ENCODE peak calls at places on chromosomes 4 and X, in eight cellular contexts. One of them, this sample, is unnamed.

GRCh38 chr4:89727236-89727635 is 109.7 kb downstream of the SNCA start:
- DNase-seq in neural crest cell: no peak
- DNase-seq in HCT116: no peak
- DNase-seq in H9: no peak
- DNase-seq in left ventricle myocardium inferior: no peak
- DNase-seq in fibroblast of pulmonary artery: no peak
- DNase-seq in cardiac fibroblast: no peak
- DNase-seq in glutamatergic neuron: no peak
- DNase-seq in this sample: no peak

GRCh38 chrX:155148724-155149537 is 67.3 kb upstream of the VBP1 start:
- DNase-seq in left ventricle myocardium inferior: no peak
- DNase-seq in HCT116: no peak
- DNase-seq in H9: no peak
- DNase-seq in glutamatergic neuron: peak; percentile 27
- DNase-seq in cardiac fibroblast: peak; percentile 24
- DNase-seq in neural crest cell: peak; percentile 12
- DNase-seq in fibroblast of pulmonary artery: peak; percentile 31
- DNase-seq in this sample: peak; percentile 29

GRCh38 chrX:37817176-37817575 is 30.2 kb downstream of the DYNLT3 start:
- DNase-seq in HCT116: no peak
- DNase-seq in fibroblast of pulmonary artery: no peak
- DNase-seq in neural crest cell: no peak
- DNase-seq in H9: no peak
- DNase-seq in cardiac fibroblast: no peak
- DNase-seq in left ventricle myocardium inferior: no peak
- DNase-seq in glutamatergic neuron: no peak
- DNase-seq in this sample: no peak

GRCh38 chr4:25862411-25863346 is at the start of gene SEL1L3:
- DNase-seq in HCT116: no peak
- DNase-seq in left ventricle myocardium inferior: peak; percentile 29
- DNase-seq in fibroblast of pulmonary artery: no peak
- DNase-seq in neural crest cell: no peak
- DNase-seq in cardiac fibroblast: peak; percentile 40
- DNase-seq in glutamatergic neuron: peak; percentile 59
- DNase-seq in H9: peak; percentile 68
- DNase-seq in this sample: peak; percentile 74

GRCh38 chr4:93384211-93384610 is 444.3 kb upstream of the ATOH1 start:
- DNase-seq in glutamatergic neuron: no peak
- DNase-seq in HCT116: no peak
- DNase-seq in fibroblast of pulmonary artery: no peak
- DNase-seq in H9: no peak
- DNase-seq in neural crest cell: no peak
- DNase-seq in cardiac fibroblast: no peak
- DNase-seq in left ventricle myocardium inferior: no peak
- DNase-seq in this sample: no peak

GRCh38 chrX:129728061-129728460 is 10.7 kb upstream of the XPNPEP2 start:
- DNase-seq in H9: no peak
- DNase-seq in HCT116: no peak
- DNase-seq in fibroblast of pulmonary artery: no peak
- DNase-seq in left ventricle myocardium inferior: no peak
- DNase-seq in glutamatergic neuron: no peak
- DNase-seq in cardiac fibroblast: no peak
- DNase-seq in neural crest cell: no peak
- DNase-seq in this sample: no peak

GRCh38 chr4:67885727-67886126 is 1.9 kb upstream of the TMPRSS11D start:
- DNase-seq in neural crest cell: no peak
- DNase-seq in glutamatergic neuron: no peak
- DNase-seq in left ventricle myocardium inferior: no peak
- DNase-seq in cardiac fibroblast: peak; percentile 64
- DNase-seq in H9: no peak
- DNase-seq in HCT116: peak; percentile 35
- DNase-seq in fibroblast of pulmonary artery: peak; percentile 71
- DNase-seq in this sample: no peak

GRCh38 chr4:69858683-69859082 is 1.3 kb downstream of the SULT1E1 start:
- DNase-seq in glutamatergic neuron: no peak
- DNase-seq in HCT116: no peak
- DNase-seq in fibroblast of pulmonary artery: peak; percentile 68
- DNase-seq in neural crest cell: no peak
- DNase-seq in H9: no peak
- DNase-seq in cardiac fibroblast: peak; percentile 68
- DNase-seq in left ventricle myocardium inferior: no peak
- DNase-seq in this sample: no peak

GRCh38 chrX:76253432-76253831 is 80.6 kb downstream of the PBDC1 start:
- DNase-seq in neural crest cell: peak; percentile 1
- DNase-seq in H9: peak; percentile 38
- DNase-seq in fibroblast of pulmonary artery: peak; percentile 55
- DNase-seq in glutamatergic neuron: peak; percentile 25
- DNase-seq in cardiac fibroblast: peak; percentile 42
- DNase-seq in left ventricle myocardium inferior: no peak
- DNase-seq in HCT116: peak; percentile 18
- DNase-seq in this sample: peak; percentile 25

GRCh38 chr4:56804551-56804950 is 16.9 kb downstream of the SPINK2 start:
- DNase-seq in neural crest cell: no peak
- DNase-seq in left ventricle myocardium inferior: no peak
- DNase-seq in HCT116: no peak
- DNase-seq in fibroblast of pulmonary artery: peak; percentile 48
- DNase-seq in glutamatergic neuron: no peak
- DNase-seq in H9: no peak
- DNase-seq in cardiac fibroblast: peak; percentile 7
- DNase-seq in this sample: no peak

GRCh38 chrX:33183366-33183765 is 28.0 kb downstream of the DMD start:
- DNase-seq in H9: no peak
- DNase-seq in left ventricle myocardium inferior: peak; percentile 17
- DNase-seq in glutamatergic neuron: no peak
- DNase-seq in cardiac fibroblast: peak; percentile 59
- DNase-seq in neural crest cell: no peak
- DNase-seq in HCT116: no peak
- DNase-seq in fibroblast of pulmonary artery: peak; percentile 54
- DNase-seq in this sample: no peak

GRCh38 chrX:7120578-7121219 is 26.8 kb upstream of the STS start:
- DNase-seq in left ventricle myocardium inferior: no peak
- DNase-seq in HCT116: no peak
- DNase-seq in H9: no peak
- DNase-seq in cardiac fibroblast: peak; percentile 39
- DNase-seq in fibroblast of pulmonary artery: peak; percentile 43
- DNase-seq in neural crest cell: no peak
- DNase-seq in glutamatergic neuron: no peak
- DNase-seq in this sample: no peak

GRCh38 chrX:84188320-84188834 is 378 bp upstream of the RPS6KA6 start:
- DNase-seq in neural crest cell: peak; percentile 44
- DNase-seq in cardiac fibroblast: peak; percentile 64
- DNase-seq in H9: peak; percentile 62
- DNase-seq in fibroblast of pulmonary artery: peak; percentile 58
- DNase-seq in left ventricle myocardium inferior: peak; percentile 14
- DNase-seq in HCT116: no peak
- DNase-seq in glutamatergic neuron: peak; percentile 75
- DNase-seq in this sample: peak; percentile 71

GRCh38 chr4:40086421-40086820 is 29.8 kb downstream of the N4BP2 start:
- DNase-seq in cardiac fibroblast: no peak
- DNase-seq in H9: no peak
- DNase-seq in fibroblast of pulmonary artery: no peak
- DNase-seq in neural crest cell: no peak
- DNase-seq in HCT116: no peak
- DNase-seq in left ventricle myocardium inferior: no peak
- DNase-seq in glutamatergic neuron: no peak
- DNase-seq in this sample: no peak

GRCh38 chr4:151743128-151743854 is 17.5 kb downstream of the GATB start:
- DNase-seq in glutamatergic neuron: no peak
- DNase-seq in cardiac fibroblast: no peak
- DNase-seq in H9: no peak
- DNase-seq in fibroblast of pulmonary artery: no peak
- DNase-seq in left ventricle myocardium inferior: no peak
- DNase-seq in neural crest cell: no peak
- DNase-seq in HCT116: no peak
- DNase-seq in this sample: no peak
- TF ChIP-seq CTCF in glutamatergic neuron: no peak
- TF ChIP-seq CTCF in cardiac fibroblast: no peak
- TF ChIP-seq CTCF in H9: no peak
- TF ChIP-seq CTCF in fibroblast of pulmonary artery: no peak
- TF ChIP-seq CTCF in left ventricle myocardium inferior: no peak
- TF ChIP-seq CTCF in neural crest cell: no peak
- TF ChIP-seq CTCF in HCT116: no peak
- TF ChIP-seq CTCF in this sample: no peak

GRCh38 chrX:49627030-49627777 is 28.4 kb downstream of the GAGE1 start:
- DNase-seq in cardiac fibroblast: no peak
- DNase-seq in glutamatergic neuron: no peak
- DNase-seq in fibroblast of pulmonary artery: no peak
- DNase-seq in HCT116: peak; percentile 51
- DNase-seq in neural crest cell: no peak
- DNase-seq in left ventricle myocardium inferior: peak; percentile 12
- DNase-seq in H9: peak; percentile 65
- DNase-seq in this sample: peak; percentile 3
- TF ChIP-seq CTCF in cardiac fibroblast: peak; percentile 15
- TF ChIP-seq CTCF in glutamatergic neuron: no peak
- TF ChIP-seq CTCF in fibroblast of pulmonary artery: no peak
- TF ChIP-seq CTCF in HCT116: peak; percentile 18
- TF ChIP-seq CTCF in neural crest cell: peak; percentile 31
- TF ChIP-seq CTCF in left ventricle myocardium inferior: no peak
- TF ChIP-seq CTCF in H9: peak; percentile 49
- TF ChIP-seq CTCF in this sample: no peak

DNA sequence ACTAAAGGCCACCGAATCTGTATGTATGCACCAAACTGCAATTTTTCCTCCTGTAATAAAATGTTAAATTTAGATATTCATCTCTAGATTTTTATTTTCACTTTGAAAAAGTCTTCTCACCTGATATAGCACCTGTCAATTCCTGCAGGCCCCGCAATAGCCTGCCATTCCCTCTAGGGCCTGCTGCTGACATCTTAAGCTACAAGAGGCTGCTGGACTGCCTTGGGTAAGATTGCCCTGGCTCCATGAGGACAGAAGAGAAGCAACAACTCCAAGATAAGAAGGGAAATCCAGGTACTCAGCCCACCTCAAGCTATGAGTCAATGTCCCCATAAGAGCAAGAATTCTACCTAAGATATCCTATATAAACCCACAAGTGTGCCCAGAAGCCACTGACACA is 230.2 kb upstream of the AGTR2 start:
- DNase-seq in fibroblast of pulmonary artery: no peak
- DNase-seq in glutamatergic neuron: no peak
- DNase-seq in left ventricle myocardium inferior: no peak
- DNase-seq in neural crest cell: no peak
- DNase-seq in H9: no peak
- DNase-seq in HCT116: no peak
- DNase-seq in cardiac fibroblast: no peak
- DNase-seq in this sample: no peak
- TF ChIP-seq CTCF in fibroblast of pulmonary artery: no peak
- TF ChIP-seq CTCF in glutamatergic neuron: no peak
- TF ChIP-seq CTCF in left ventricle myocardium inferior: no peak
- TF ChIP-seq CTCF in neural crest cell: no peak
- TF ChIP-seq CTCF in H9: peak; percentile 26
- TF ChIP-seq CTCF in HCT116: no peak
- TF ChIP-seq CTCF in cardiac fibroblast: no peak
- TF ChIP-seq CTCF in this sample: no peak

GRCh38 chr4:170721812-170722373 is 632.1 kb upstream of the AADAT start:
- DNase-seq in glutamatergic neuron: no peak
- DNase-seq in left ventricle myocardium inferior: no peak
- DNase-seq in neural crest cell: no peak
- DNase-seq in HCT116: no peak
- DNase-seq in cardiac fibroblast: no peak
- DNase-seq in fibroblast of pulmonary artery: no peak
- DNase-seq in H9: no peak
- DNase-seq in this sample: no peak

DNA sequence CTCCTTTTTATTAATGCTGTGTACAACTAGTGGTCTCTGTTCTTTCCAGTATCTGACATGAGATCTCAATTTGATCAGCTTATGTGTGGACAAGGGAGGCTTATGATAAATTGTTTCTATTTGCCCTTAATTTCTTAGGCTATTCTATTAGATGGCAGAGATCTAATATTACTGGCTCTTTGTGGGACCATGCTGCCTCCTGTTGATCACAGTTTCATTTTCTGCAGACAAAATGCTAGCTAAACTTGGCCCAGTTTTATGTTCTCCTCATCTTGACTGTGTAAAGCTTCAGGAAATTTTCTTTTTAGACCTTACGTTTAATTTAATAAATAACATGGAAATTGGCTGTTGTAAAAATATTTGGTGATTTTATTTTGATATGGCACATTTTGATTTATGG is 627.1 kb upstream of the AADAT start:
- DNase-seq in left ventricle myocardium inferior: no peak
- DNase-seq in neural crest cell: no peak
- DNase-seq in fibroblast of pulmonary artery: peak; percentile 4
- DNase-seq in HCT116: no peak
- DNase-seq in H9: no peak
- DNase-seq in cardiac fibroblast: no peak
- DNase-seq in glutamatergic neuron: no peak
- DNase-seq in this sample: no peak
- TF ChIP-seq CTCF in left ventricle myocardium inferior: no peak
- TF ChIP-seq CTCF in neural crest cell: no peak
- TF ChIP-seq CTCF in fibroblast of pulmonary artery: peak; percentile 1
- TF ChIP-seq CTCF in HCT116: peak; percentile 7
- TF ChIP-seq CTCF in H9: peak; percentile 45
- TF ChIP-seq CTCF in cardiac fibroblast: no peak
- TF ChIP-seq CTCF in glutamatergic neuron: no peak
- TF ChIP-seq CTCF in this sample: no peak